ENCODE peak calls at places on chromosome X, in nine cellular contexts. Z is LoVo; V is RCC 7860; K is C1 segment of cervical spinal cord; L is Caco-2; J is hypothalamus; O is cardiac fibroblast; C is stimulated activated CD4-positive, alpha-beta T cell treated with anti-CD3 and anti-CD28 coated beads, Interleukin-4, amount 100 ng/mL, for 4 hours; H is NCI-H1694 treated with DMSO at 0.1 percent for 48 hours. P is an unnamed sample.
A peak's percentile ranks its signal among the peaks of the same experiment; 100 is the strongest.

GRCh38 chrX:77755561-77755960 is 30.5 kb downstream of the ATRX start:
- DNase-seq in Z (no peak), V (no peak), K (no peak), L (no peak), J (no peak), O (no peak), C (no peak), H (no peak), P (no peak)

GRCh38 chrX:23811135-23811781 is 28.3 kb downstream of the SAT1 start:
- DNase-seq in Z (no peak), V (no peak), K (no peak), L (no peak), J (no peak), O (peak; percentile 53), C (no peak), H (no peak), P (no peak)

GRCh38 chrX:51395807-51396728 is 63.4 kb downstream of the NUDT10 start:
- DNase-seq in Z (no peak), V (no peak), K (no peak), L (no peak), J (peak; percentile 4), O (no peak), C (peak; percentile 33), H (no peak), P (no peak)

GRCh38 chrX:25810202-25810601 is 327.9 kb upstream of the MAGEB18 start:
- DNase-seq in Z (no peak), V (no peak), K (no peak), L (no peak), J (no peak), O (peak; percentile 61), C (no peak), H (no peak), P (no peak)

GRCh38 chrX:112967341-112967740 is 126.7 kb upstream of the AMOT start:
- DNase-seq in Z (no peak), V (no peak), K (no peak), L (peak; percentile 36), J (no peak), O (peak; percentile 0), C (no peak), H (no peak), P (no peak)

GRCh38 chrX:111168314-111168713 is 72.3 kb downstream of the PAK3 start:
- DNase-seq in Z (no peak), V (no peak), K (no peak), L (no peak), J (no peak), O (peak; percentile 1), C (no peak), H (peak; percentile 45), P (no peak)

GRCh38 chrX:24466025-24466424 is 939 bp downstream of the PDK3 start:
- DNase-seq in Z (no peak), V (no peak), K (no peak), L (no peak), J (no peak), O (no peak), C (no peak), H (no peak), P (no peak)

GRCh38 chrX:15686818-15687685 is 22.4 kb upstream of the CLTRN start:
- DNase-seq in Z (peak; percentile 28), V (peak; percentile 29), K (no peak), L (peak; percentile 54), J (peak; percentile 45), O (peak; percentile 65), C (peak; percentile 14), H (peak; percentile 18), P (peak; percentile 20)

GRCh38 chrX:38216642-38217041 is 4.0 kb downstream of the SRPX start:
- DNase-seq in Z (no peak), V (no peak), K (no peak), L (no peak), J (no peak), O (no peak), C (no peak), H (no peak), P (no peak)

GRCh38 chrX:101595739-101596419 is 21.9 kb downstream of the ARMCX6 start:
- DNase-seq in Z (peak; percentile 1), V (peak; percentile 25), K (no peak), L (peak; percentile 63), J (no peak), O (peak; percentile 75), C (no peak), H (peak; percentile 16), P (peak; percentile 13)

GRCh38 chrX:110123331-110123782 is 120.4 kb downstream of the TMEM164 start:
- DNase-seq in Z (no peak), V (no peak), K (no peak), L (peak; percentile 66), J (no peak), O (peak; percentile 58), C (no peak), H (no peak), P (peak; percentile 10)

GRCh38 chrX:11591712-11592351 is 73.9 kb downstream of the ARHGAP6 start:
- DNase-seq in Z (no peak), V (no peak), K (no peak), L (no peak), J (no peak), O (peak; percentile 8), C (no peak), H (no peak), P (no peak)

GRCh38 chrX:133726211-133726630 is 259.2 kb downstream of the GPC3 start:
- DNase-seq in Z (peak; percentile 16), V (peak; percentile 17), K (no peak), L (peak; percentile 1), J (no peak), O (peak; percentile 75), C (no peak), H (no peak), P (no peak)

GRCh38 chrX:34612036-34612435 is 45.0 kb downstream of the TMEM47 start:
- DNase-seq in Z (no peak), V (no peak), K (no peak), L (no peak), J (no peak), O (peak; percentile 11), C (no peak), H (no peak), P (no peak)

GRCh38 chrX:69163936-69164741 is 1.1 kb downstream of the PJA1 start:
- DNase-seq in Z (no peak), V (no peak), K (no peak), L (no peak), J (peak; percentile 44), O (peak; percentile 13), C (peak; percentile 35), H (no peak), P (no peak)

GRCh38 chrX:139234898-139235297 is 295.6 kb upstream of the F9 start:
- DNase-seq in Z (no peak), V (no peak), K (no peak), L (no peak), J (no peak), O (no peak), C (no peak), H (no peak), P (no peak)

GRCh38 chrX:118552501-118552900 is 56.9 kb downstream of the DOCK11 start:
- DNase-seq in Z (no peak), V (peak; percentile 6), K (no peak), L (no peak), J (no peak), O (peak; percentile 82), C (no peak), H (no peak), P (no peak)